ENCODE peak calls at places on chromosome 21, in seven cellular contexts. One of them, this sample, is unnamed.

GRCh38 chr21:41217656-41218380 is 49.9 kb downstream of the BACE2 start:
- DNase-seq in mesothelial cell of epicardium: no peak
- DNase-seq in astrocyte: peak
- DNase-seq in CD4-positive, alpha-beta T cell: no peak
- DNase-seq in kidney epithelial cell: no peak
- DNase-seq in hepatocyte: peak
- DNase-seq in HFFc6: no peak
- DNase-seq in this sample: no peak

GRCh38 chr21:28636988-28637691 is 355.5 kb downstream of the LTN1 start:
- DNase-seq in HFFc6: peak
- DNase-seq in CD4-positive, alpha-beta T cell: no peak
- DNase-seq in hepatocyte: no peak
- DNase-seq in astrocyte: peak
- DNase-seq in mesothelial cell of epicardium: no peak
- DNase-seq in kidney epithelial cell: peak
- DNase-seq in this sample: peak

GRCh38 chr21:21367583-21367982 is 369.4 kb downstream of the NCAM2 start:
- DNase-seq in astrocyte: no peak
- DNase-seq in CD4-positive, alpha-beta T cell: no peak
- DNase-seq in hepatocyte: no peak
- DNase-seq in mesothelial cell of epicardium: no peak
- DNase-seq in kidney epithelial cell: no peak
- DNase-seq in HFFc6: no peak
- DNase-seq in this sample: no peak

GRCh38 chr21:46048926-46049889 is 48.7 kb upstream of the COL6A2 start:
- DNase-seq in hepatocyte: peak
- DNase-seq in mesothelial cell of epicardium: no peak
- DNase-seq in CD4-positive, alpha-beta T cell: no peak
- DNase-seq in HFFc6: peak
- DNase-seq in kidney epithelial cell: no peak
- DNase-seq in astrocyte: peak
- DNase-seq in this sample: no peak

GRCh38 chr21:39891111-39891510 is 23.9 kb downstream of the PCP4 start:
- DNase-seq in kidney epithelial cell: no peak
- DNase-seq in hepatocyte: no peak
- DNase-seq in HFFc6: no peak
- DNase-seq in astrocyte: no peak
- DNase-seq in CD4-positive, alpha-beta T cell: no peak
- DNase-seq in mesothelial cell of epicardium: no peak
- DNase-seq in this sample: no peak

GRCh38 chr21:36825683-36826082 is 126.8 kb downstream of the SIM2 start:
- DNase-seq in astrocyte: no peak
- DNase-seq in HFFc6: no peak
- DNase-seq in mesothelial cell of epicardium: no peak
- DNase-seq in kidney epithelial cell: no peak
- DNase-seq in hepatocyte: no peak
- DNase-seq in CD4-positive, alpha-beta T cell: no peak
- DNase-seq in this sample: no peak

GRCh38 chr21:32459972-32460371 is 47.5 kb downstream of the EVA1C start:
- DNase-seq in hepatocyte: no peak
- DNase-seq in mesothelial cell of epicardium: no peak
- DNase-seq in astrocyte: no peak
- DNase-seq in kidney epithelial cell: no peak
- DNase-seq in CD4-positive, alpha-beta T cell: no peak
- DNase-seq in HFFc6: no peak
- DNase-seq in this sample: no peak

GRCh38 chr21:45329261-45330074 is 41.8 kb upstream of the POFUT2 start:
- DNase-seq in CD4-positive, alpha-beta T cell: no peak
- DNase-seq in kidney epithelial cell: peak
- DNase-seq in HFFc6: no peak
- DNase-seq in mesothelial cell of epicardium: no peak
- DNase-seq in hepatocyte: peak
- DNase-seq in astrocyte: no peak
- DNase-seq in this sample: no peak

GRCh38 chr21:42063206-42063577 is 7.9 kb upstream of the UMODL1 start:
- DNase-seq in HFFc6: no peak
- DNase-seq in CD4-positive, alpha-beta T cell: peak
- DNase-seq in astrocyte: no peak
- DNase-seq in kidney epithelial cell: no peak
- DNase-seq in hepatocyte: no peak
- DNase-seq in mesothelial cell of epicardium: no peak
- DNase-seq in this sample: no peak

GRCh38 chr21:45405819-45406762 is 1.1 kb downstream of the COL18A1 start:
- DNase-seq in HFFc6: no peak
- DNase-seq in astrocyte: peak
- DNase-seq in kidney epithelial cell: peak
- DNase-seq in hepatocyte: peak
- DNase-seq in mesothelial cell of epicardium: peak
- DNase-seq in CD4-positive, alpha-beta T cell: no peak
- DNase-seq in this sample: no peak

GRCh38 chr21:21268885-21269284 is 270.7 kb downstream of the NCAM2 start:
- DNase-seq in astrocyte: no peak
- DNase-seq in CD4-positive, alpha-beta T cell: no peak
- DNase-seq in kidney epithelial cell: no peak
- DNase-seq in hepatocyte: no peak
- DNase-seq in mesothelial cell of epicardium: no peak
- DNase-seq in HFFc6: no peak
- DNase-seq in this sample: no peak

GRCh38 chr21:33025471-33026298 is at the start of gene OLIG2:
- DNase-seq in mesothelial cell of epicardium: peak
- DNase-seq in CD4-positive, alpha-beta T cell: no peak
- DNase-seq in hepatocyte: no peak
- DNase-seq in astrocyte: no peak
- DNase-seq in HFFc6: no peak
- DNase-seq in kidney epithelial cell: no peak
- DNase-seq in this sample: no peak

GRCh38 chr21:19870682-19871081 is 1127.5 kb upstream of the NCAM2 start:
- DNase-seq in hepatocyte: no peak
- DNase-seq in CD4-positive, alpha-beta T cell: no peak
- DNase-seq in mesothelial cell of epicardium: no peak
- DNase-seq in kidney epithelial cell: no peak
- DNase-seq in astrocyte: no peak
- DNase-seq in HFFc6: no peak
- DNase-seq in this sample: no peak

GRCh38 chr21:16535100-16535418 is 805.3 kb downstream of the USP25 start:
- DNase-seq in astrocyte: peak
- DNase-seq in CD4-positive, alpha-beta T cell: no peak
- DNase-seq in HFFc6: peak
- DNase-seq in mesothelial cell of epicardium: no peak
- DNase-seq in kidney epithelial cell: no peak
- DNase-seq in hepatocyte: no peak
- DNase-seq in this sample: no peak

GRCh38 chr21:41976611-41977010 is 22.8 kb upstream of the C2CD2 start:
- DNase-seq in CD4-positive, alpha-beta T cell: no peak
- DNase-seq in hepatocyte: no peak
- DNase-seq in HFFc6: no peak
- DNase-seq in kidney epithelial cell: no peak
- DNase-seq in astrocyte: no peak
- DNase-seq in mesothelial cell of epicardium: no peak
- DNase-seq in this sample: no peak

GRCh38 chr21:34941162-34941561 is 107.9 kb downstream of the RUNX1 start:
- DNase-seq in hepatocyte: no peak
- DNase-seq in kidney epithelial cell: no peak
- DNase-seq in CD4-positive, alpha-beta T cell: no peak
- DNase-seq in mesothelial cell of epicardium: no peak
- DNase-seq in astrocyte: no peak
- DNase-seq in HFFc6: no peak
- DNase-seq in this sample: no peak

GRCh38 chr21:46173573-46173972 is 10.7 kb downstream of the SPATC1L start:
- DNase-seq in hepatocyte: no peak
- DNase-seq in astrocyte: no peak
- DNase-seq in kidney epithelial cell: no peak
- DNase-seq in HFFc6: no peak
- DNase-seq in mesothelial cell of epicardium: no peak
- DNase-seq in CD4-positive, alpha-beta T cell: no peak
- DNase-seq in this sample: no peak

GRCh38 chr21:38621132-38621531 is 122.9 kb upstream of the ERG start:
- DNase-seq in astrocyte: no peak
- DNase-seq in kidney epithelial cell: no peak
- DNase-seq in HFFc6: no peak
- DNase-seq in mesothelial cell of epicardium: no peak
- DNase-seq in CD4-positive, alpha-beta T cell: no peak
- DNase-seq in hepatocyte: no peak
- DNase-seq in this sample: no peak

GRCh38 chr21:15549671-15550070 is 180.1 kb upstream of the USP25 start:
- DNase-seq in HFFc6: peak
- DNase-seq in kidney epithelial cell: no peak
- DNase-seq in hepatocyte: no peak
- DNase-seq in astrocyte: peak
- DNase-seq in CD4-positive, alpha-beta T cell: no peak
- DNase-seq in mesothelial cell of epicardium: no peak
- DNase-seq in this sample: no peak

GRCh38 chr21:42250422-42251403 is 31.8 kb downstream of the ABCG1 start:
- DNase-seq in hepatocyte: no peak
- DNase-seq in CD4-positive, alpha-beta T cell: no peak
- DNase-seq in HFFc6: no peak
- DNase-seq in kidney epithelial cell: no peak
- DNase-seq in mesothelial cell of epicardium: no peak
- DNase-seq in astrocyte: no peak
- DNase-seq in this sample: no peak

DNA sequence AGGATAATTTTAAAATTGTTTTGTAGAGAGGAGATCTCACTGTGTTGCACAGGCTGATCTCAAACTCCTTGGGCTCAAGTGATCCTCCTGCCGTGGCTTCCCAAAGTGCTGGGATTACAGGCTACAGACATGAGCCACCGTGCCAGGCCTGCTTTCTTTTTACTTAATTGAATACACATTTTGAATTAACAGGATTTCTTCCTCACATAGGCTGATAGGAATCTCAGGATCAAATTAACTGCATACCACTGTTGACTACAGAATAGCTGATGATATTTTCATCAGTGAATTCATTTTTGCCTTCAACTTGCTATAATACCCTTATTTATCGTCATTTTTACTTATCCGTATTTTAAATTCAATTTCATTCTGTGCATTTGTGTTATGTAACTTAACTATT is 2010.6 kb downstream of the NCAM2 start:
- DNase-seq in mesothelial cell of epicardium: no peak
- DNase-seq in hepatocyte: no peak
- DNase-seq in CD4-positive, alpha-beta T cell: no peak
- DNase-seq in HFFc6: no peak
- DNase-seq in astrocyte: no peak
- DNase-seq in kidney epithelial cell: no peak
- DNase-seq in this sample: no peak
- TF ChIP-seq CTCF in mesothelial cell of epicardium: no peak
- TF ChIP-seq CTCF in hepatocyte: no peak
- TF ChIP-seq CTCF in CD4-positive, alpha-beta T cell: no peak
- TF ChIP-seq CTCF in HFFc6: no peak
- TF ChIP-seq CTCF in astrocyte: no peak
- TF ChIP-seq CTCF in kidney epithelial cell: no peak
- TF ChIP-seq CTCF in this sample: no peak

DNA sequence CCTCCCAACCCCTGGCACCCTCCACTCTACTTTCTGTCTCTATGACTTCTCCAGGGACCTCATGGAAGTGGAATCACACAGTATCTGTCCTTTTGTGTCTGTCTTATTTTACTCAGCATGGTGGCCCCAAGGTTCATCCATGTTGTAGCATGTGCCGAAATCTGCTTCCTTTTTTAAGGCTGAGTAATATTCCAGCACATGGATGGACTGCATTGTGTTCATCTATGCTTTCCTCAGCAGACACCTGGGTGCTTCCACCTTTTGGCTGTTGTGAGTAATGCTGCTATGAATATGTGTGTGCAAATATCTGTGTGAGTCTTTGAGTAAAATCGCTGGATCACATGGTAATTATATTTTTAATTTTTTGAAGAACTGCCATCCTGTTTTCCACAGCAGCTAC is 1.6 kb upstream of the PFKL start:
- DNase-seq in kidney epithelial cell: no peak
- DNase-seq in hepatocyte: no peak
- DNase-seq in mesothelial cell of epicardium: no peak
- DNase-seq in astrocyte: no peak
- DNase-seq in CD4-positive, alpha-beta T cell: no peak
- DNase-seq in HFFc6: peak
- DNase-seq in this sample: no peak
- TF ChIP-seq CTCF in kidney epithelial cell: peak
- TF ChIP-seq CTCF in hepatocyte: no peak
- TF ChIP-seq CTCF in mesothelial cell of epicardium: no peak
- TF ChIP-seq CTCF in astrocyte: no peak
- TF ChIP-seq CTCF in CD4-positive, alpha-beta T cell: no peak
- TF ChIP-seq CTCF in HFFc6: no peak
- TF ChIP-seq CTCF in this sample: no peak

GRCh38 chr21:25953196-25953595 is 217.4 kb downstream of the APP start:
- DNase-seq in mesothelial cell of epicardium: no peak
- DNase-seq in HFFc6: no peak
- DNase-seq in hepatocyte: no peak
- DNase-seq in CD4-positive, alpha-beta T cell: no peak
- DNase-seq in kidney epithelial cell: no peak
- DNase-seq in astrocyte: no peak
- DNase-seq in this sample: no peak
- TF ChIP-seq CTCF in mesothelial cell of epicardium: no peak
- TF ChIP-seq CTCF in HFFc6: no peak
- TF ChIP-seq CTCF in hepatocyte: no peak
- TF ChIP-seq CTCF in CD4-positive, alpha-beta T cell: no peak
- TF ChIP-seq CTCF in kidney epithelial cell: no peak
- TF ChIP-seq CTCF in astrocyte: no peak
- TF ChIP-seq CTCF in this sample: no peak

GRCh38 chr21:30444204-30444603 is 4.1 kb downstream of the KRTAP15-1 start:
- DNase-seq in mesothelial cell of epicardium: no peak
- DNase-seq in HFFc6: no peak
- DNase-seq in hepatocyte: no peak
- DNase-seq in CD4-positive, alpha-beta T cell: no peak
- DNase-seq in astrocyte: no peak
- DNase-seq in kidney epithelial cell: no peak
- DNase-seq in this sample: no peak
- TF ChIP-seq CTCF in mesothelial cell of epicardium: no peak
- TF ChIP-seq CTCF in HFFc6: no peak
- TF ChIP-seq CTCF in hepatocyte: no peak
- TF ChIP-seq CTCF in CD4-positive, alpha-beta T cell: no peak
- TF ChIP-seq CTCF in astrocyte: no peak
- TF ChIP-seq CTCF in kidney epithelial cell: no peak
- TF ChIP-seq CTCF in this sample: no peak

GRCh38 chr21:43829575-43830119 is 35.4 kb upstream of the AGPAT3 start:
- DNase-seq in HFFc6: no peak
- DNase-seq in hepatocyte: no peak
- DNase-seq in kidney epithelial cell: no peak
- DNase-seq in CD4-positive, alpha-beta T cell: no peak
- DNase-seq in mesothelial cell of epicardium: no peak
- DNase-seq in astrocyte: no peak
- DNase-seq in this sample: no peak
- TF ChIP-seq CTCF in HFFc6: no peak
- TF ChIP-seq CTCF in hepatocyte: no peak
- TF ChIP-seq CTCF in kidney epithelial cell: no peak
- TF ChIP-seq CTCF in CD4-positive, alpha-beta T cell: no peak
- TF ChIP-seq CTCF in mesothelial cell of epicardium: no peak
- TF ChIP-seq CTCF in astrocyte: no peak
- TF ChIP-seq CTCF in this sample: peak

GRCh38 chr21:29650561-29651022 is 289.2 kb downstream of the GRIK1 start:
- DNase-seq in CD4-positive, alpha-beta T cell: no peak
- DNase-seq in astrocyte: no peak
- DNase-seq in hepatocyte: no peak
- DNase-seq in mesothelial cell of epicardium: no peak
- DNase-seq in kidney epithelial cell: no peak
- DNase-seq in HFFc6: no peak
- DNase-seq in this sample: no peak
- TF ChIP-seq CTCF in CD4-positive, alpha-beta T cell: no peak
- TF ChIP-seq CTCF in astrocyte: no peak
- TF ChIP-seq CTCF in hepatocyte: no peak
- TF ChIP-seq CTCF in mesothelial cell of epicardium: no peak
- TF ChIP-seq CTCF in kidney epithelial cell: no peak
- TF ChIP-seq CTCF in HFFc6: no peak
- TF ChIP-seq CTCF in this sample: no peak